ENCODE peak calls at places on chromosomes 11 and 22, in ten cellular contexts. T is NCI-H1105; V is thyroid gland; Q is AG09309; E is stimulated activated CD8-positive, alpha-beta memory T cell treated with anti-CD3 and anti-CD28 coated beads, Interleukin-4, amount 100 ng/mL, for 4 hours; S is osteocyte; P is activated CD4-positive, alpha-beta T cell treated with anti-CD3 and anti-CD28 coated beads for 24 hours; J is NCI-H510A treated with DMSO at 0.1 percent for 48 hours; B is GM10248; Y is T-helper 1 cell. G is an unnamed sample.

GRCh38 chr11:118088531-118088930 is 1.8 kb upstream of the SMIM35 start:
- DNase-seq in Q (no peak), P (no peak), Y (no peak), E (no peak), S (no peak), B (no peak), T (no peak), V (peak), J (no peak), G (no peak)

GRCh38 chr11:61791737-61792309 is 576 bp downstream of the TMEM258 start:
- DNase-seq in J (peak), Q (peak), V (peak), E (no peak), T (peak), B (no peak), Y (no peak), S (no peak), P (no peak), G (peak)

GRCh38 chr11:39817248-39817647 is 1642.2 kb downstream of the LRRC4C start:
- DNase-seq in B (no peak), P (no peak), J (no peak), T (no peak), Q (no peak), S (no peak), Y (no peak), E (no peak), V (no peak), G (no peak)

GRCh38 chr11:71332046-71332445 is 79.7 kb upstream of the SHANK2 start:
- DNase-seq in P (no peak), V (no peak), J (no peak), T (no peak), S (no peak), B (no peak), Q (no peak), Y (no peak), E (no peak), G (no peak)

GRCh38 chr11:83813296-83813695 is 527.1 kb upstream of the CCDC90B start:
- DNase-seq in V (no peak), T (no peak), Y (no peak), B (no peak), J (no peak), P (no peak), Q (no peak), E (no peak), S (no peak), G (no peak)

GRCh38 chr11:120717042-120717441 is 205.5 kb downstream of the GRIK4 start:
- DNase-seq in P (no peak), Y (no peak), E (no peak), B (no peak), Q (no peak), J (no peak), V (no peak), S (no peak), T (no peak), G (no peak)

GRCh38 chr11:120952503-120953229 is 71.2 kb upstream of the TBCEL start:
- DNase-seq in Q (peak), T (peak), V (peak), J (no peak), E (peak), S (peak), Y (no peak), P (peak), B (peak), G (peak)

GRCh38 chr11:134118016-134118415 is 49.1 kb downstream of the JAM3 start:
- DNase-seq in Q (no peak), J (no peak), V (no peak), Y (no peak), E (no peak), B (no peak), S (no peak), T (no peak), P (no peak), G (peak)

GRCh38 chr11:111675891-111676290 is 73.6 kb downstream of the SIK2 start:
- DNase-seq in S (no peak), T (no peak), Q (no peak), E (no peak), V (no peak), B (no peak), J (no peak), Y (no peak), P (no peak), G (no peak)

GRCh38 chr11:7540830-7541555 is 27.2 kb downstream of the PPFIBP2 start:
- DNase-seq in V (peak), S (no peak), Q (no peak), T (no peak), B (no peak), Y (no peak), P (no peak), J (no peak), E (no peak), G (no peak)

GRCh38 chr11:72631806-72632731 is 42.2 kb downstream of the PDE2A start:
- DNase-seq in S (no peak), B (no peak), T (peak), Q (no peak), J (no peak), V (peak), Y (no peak), E (no peak), P (no peak), G (no peak)

GRCh38 chr11:104946907-104947306 is 21.5 kb downstream of the CASP4 start:
- DNase-seq in S (no peak), B (peak), J (peak), V (no peak), Y (no peak), P (no peak), T (no peak), Q (no peak), E (no peak), G (no peak)

GRCh38 chr11:96012086-96012824 is 88.3 kb upstream of the MTMR2 start:
- DNase-seq in E (no peak), Q (peak), V (peak), P (no peak), Y (peak), S (no peak), J (no peak), B (peak), T (peak), G (no peak)

GRCh38 chr11:128544625-128545024 is 42.7 kb downstream of the ETS1 start:
- DNase-seq in T (peak), Q (no peak), S (no peak), B (no peak), J (peak), E (no peak), P (no peak), Y (no peak), V (peak), G (peak)

GRCh38 chr22:45065726-45066125 is 55.9 kb upstream of the PHF21B start:
- DNase-seq in V (no peak), B (no peak), S (no peak), Q (no peak), E (no peak), P (no peak), J (no peak), Y (no peak), T (no peak), G (no peak)

GRCh38 chr11:94926271-94926625 is 47.1 kb downstream of the CWC15 start:
- DNase-seq in Q (no peak), P (no peak), T (no peak), B (no peak), J (no peak), Y (no peak), S (no peak), E (no peak), V (no peak), G (no peak)

GRCh38 chr22:46352691-46353386 is 17.3 kb downstream of the TRMU start:
- DNase-seq in E (no peak), Q (no peak), P (no peak), J (no peak), S (no peak), T (no peak), V (peak), B (no peak), Y (no peak), G (peak)

GRCh38 chr11:19670030-19670761 is 42.4 kb upstream of the NAV2 start:
- DNase-seq in P (no peak), Y (no peak), B (no peak), V (peak), J (peak), E (no peak), T (no peak), S (no peak), Q (no peak), G (peak)

GRCh38 chr22:48478124-48478523 is 1349.5 kb downstream of the BRD1 start:
- DNase-seq in S (no peak), J (no peak), B (no peak), Y (no peak), E (no peak), Q (no peak), P (no peak), V (no peak), T (no peak), G (no peak)

GRCh38 chr11:134802116-134802515 is 390.1 kb upstream of the B3GAT1 start:
- DNase-seq in S (no peak), Q (no peak), B (no peak), V (no peak), P (no peak), J (no peak), Y (no peak), E (no peak), T (no peak), G (no peak)

GRCh38 chr11:29321293-29322132 is 695.3 kb downstream of the KCNA4 start:
- DNase-seq in B (no peak), T (no peak), Y (no peak), S (no peak), V (no peak), E (no peak), J (no peak), P (no peak), Q (no peak), G (no peak)

GRCh38 chr11:73330569-73331093 is 22.6 kb downstream of the ARHGEF17 start:
- DNase-seq in B (no peak), E (no peak), Y (no peak), V (peak), S (no peak), Q (no peak), P (no peak), J (no peak), T (no peak), G (no peak)

GRCh38 chr22:23231471-23232093 is 51.3 kb downstream of the BCR start:
- DNase-seq in J (no peak), Q (no peak), V (peak), T (no peak), P (no peak), E (no peak), B (no peak), Y (no peak), S (no peak), G (no peak)